ENCODE peak calls at places on chromosomes 16 and 17, in eight cellular contexts. Z, B, X, M, J, Y, O and L are unnamed samples.

GRCh38 chr16:31223044-31223443 is 6.1 kb upstream of the PYDC1 start:
- DNase-seq in Z (no peak), B (no peak), Y (no peak), X (no peak), O (no peak), M (no peak), J (peak), L (no peak)

GRCh38 chr17:73747221-73748002 is 103.2 kb upstream of the SDK2 start:
- DNase-seq in B (no peak), O (no peak), Z (no peak), J (no peak), X (no peak), M (no peak), Y (no peak), L (no peak)

GRCh38 chr16:89058812-89059211 is 34.8 kb upstream of the ACSF3 start:
- DNase-seq in O (no peak), M (no peak), Z (no peak), J (no peak), Y (no peak), B (no peak), X (no peak), L (no peak)

GRCh38 chr17:5947701-5948180 is 122.4 kb upstream of the WSCD1 start:
- DNase-seq in B (no peak), J (no peak), M (no peak), O (no peak), Z (no peak), X (no peak), Y (no peak), L (no peak)

GRCh38 chr17:27559996-27560481 is 70.9 kb upstream of the LGALS9 start:
- DNase-seq in X (no peak), Z (peak), O (no peak), M (peak), Y (peak), B (peak), J (peak), L (no peak)

GRCh38 chr17:39486242-39486641 is 25.0 kb downstream of the CDK12 start:
- DNase-seq in Z (no peak), Y (peak), M (no peak), B (peak), X (no peak), O (no peak), J (no peak), L (no peak)

GRCh38 chr17:78915872-78916632 is 9.1 kb downstream of the TIMP2 start:
- DNase-seq in Z (no peak), J (no peak), O (no peak), M (no peak), Y (peak), X (no peak), B (peak), L (no peak)

GRCh38 chr16:75289189-75289588 is 37.8 kb upstream of the BCAR1 start:
- DNase-seq in Z (no peak), Y (no peak), X (no peak), J (no peak), M (peak), B (peak), O (no peak), L (no peak)

GRCh38 chr16:89596957-89597644 is 16.3 kb upstream of the DPEP1 start:
- DNase-seq in O (no peak), J (no peak), B (no peak), Z (no peak), M (no peak), Y (no peak), X (no peak), L (no peak)

GRCh38 chr16:81626181-81626674 is 152.9 kb upstream of the PLCG2 start:
- DNase-seq in J (no peak), Y (no peak), Z (no peak), X (peak), B (peak), O (no peak), M (peak), L (no peak)

GRCh38 chr17:19717411-19717908 is 1.1 kb upstream of the SLC47A2 start:
- DNase-seq in B (no peak), Y (no peak), Z (no peak), M (no peak), J (no peak), O (no peak), X (no peak), L (no peak)

GRCh38 chr16:75267631-75268264 is 16.3 kb upstream of the BCAR1 start:
- DNase-seq in X (no peak), O (no peak), Z (no peak), B (peak), M (peak), J (no peak), Y (peak), L (peak)

GRCh38 chr17:79942011-79942405 is 93.7 kb downstream of the TBC1D16 start:
- DNase-seq in M (no peak), Y (peak), Z (no peak), O (no peak), X (no peak), J (no peak), B (no peak), L (no peak)

GRCh38 chr17:4074831-4075495 is 67.9 kb downstream of the ZZEF1 start:
- DNase-seq in Z (no peak), Y (no peak), O (peak), B (peak), X (no peak), M (peak), J (peak), L (peak)

GRCh38 chr16:88681709-88682451 is 4.4 kb downstream of the SNAI3 start:
- DNase-seq in Z (no peak), O (peak), X (peak), J (no peak), B (no peak), Y (peak), M (no peak), L (no peak)

GRCh38 chr16:24635900-24636610 is 93.4 kb upstream of the TNRC6A start:
- DNase-seq in O (no peak), M (peak), Y (peak), B (peak), X (no peak), J (peak), Z (peak), L (peak)

GRCh38 chr17:10698116-10698818 is 873 bp downstream of the ADPRM start:
- DNase-seq in O (no peak), M (peak), J (peak), Y (no peak), B (peak), Z (no peak), X (no peak), L (no peak)

GRCh38 chr17:59511726-59512125 is 53.7 kb upstream of the DHX40 start:
- DNase-seq in Y (no peak), Z (no peak), M (no peak), J (no peak), X (no peak), O (no peak), B (no peak), L (no peak)

GRCh38 chr17:70314506-70314905 is 145.2 kb downstream of the KCNJ2 start:
- DNase-seq in M (no peak), Z (no peak), X (no peak), B (peak), O (no peak), Y (no peak), J (no peak), L (no peak)

GRCh38 chr17:10563991-10564660 is 14.7 kb upstream of the MYH2 start:
- DNase-seq in X (no peak), Z (no peak), B (no peak), Y (no peak), J (no peak), M (no peak), O (no peak), L (no peak)

GRCh38 chr16:11258553-11259287 is 2.7 kb upstream of the SOCS1 start:
- DNase-seq in Z (peak), X (no peak), M (no peak), J (peak), B (no peak), O (peak), Y (peak), L (peak)

GRCh38 chr16:1551166-1551565 is 17.7 kb downstream of the TMEM204 start:
- DNase-seq in B (no peak), X (no peak), J (no peak), M (no peak), Y (no peak), O (no peak), Z (no peak), L (no peak)